ENCODE peak calls at places on chromosomes 16 and 17, in five cellular contexts. One of them, this sample, is unnamed.

GRCh38 chr17:31631759-31632158 is 227.3 kb downstream of the COPRS start:
- DNase-seq in HCT116: no peak
- DNase-seq in A549: no peak
- DNase-seq in gastrocnemius medialis: no peak
- DNase-seq in tibial nerve: no peak
- DNase-seq in this sample: no peak

GRCh38 chr16:88743693-88744519 is 37.6 kb downstream of the CTU2 start:
- DNase-seq in HCT116: peak; percentile 56
- DNase-seq in A549: peak; percentile 83
- DNase-seq in gastrocnemius medialis: peak; percentile 27
- DNase-seq in tibial nerve: peak; percentile 62
- DNase-seq in this sample: peak; percentile 90

GRCh38 chr17:10069301-10069700 is 129.1 kb downstream of the GAS7 start:
- DNase-seq in HCT116: no peak
- DNase-seq in A549: no peak
- DNase-seq in gastrocnemius medialis: no peak
- DNase-seq in tibial nerve: peak; percentile 74
- DNase-seq in this sample: no peak

GRCh38 chr17:5793899-5794298 is 209.6 kb upstream of the NLRP1 start:
- DNase-seq in HCT116: no peak
- DNase-seq in A549: no peak
- DNase-seq in gastrocnemius medialis: no peak
- DNase-seq in tibial nerve: no peak
- DNase-seq in this sample: no peak

GRCh38 chr17:71111945-71112344 is 942.6 kb downstream of the KCNJ2 start:
- DNase-seq in HCT116: no peak
- DNase-seq in A549: no peak
- DNase-seq in gastrocnemius medialis: no peak
- DNase-seq in tibial nerve: no peak
- DNase-seq in this sample: no peak

GRCh38 chr17:27320222-27320560 is 26.3 kb downstream of the WSB1 start:
- DNase-seq in HCT116: no peak
- DNase-seq in A549: no peak
- DNase-seq in gastrocnemius medialis: no peak
- DNase-seq in tibial nerve: no peak
- DNase-seq in this sample: no peak

GRCh38 chr16:69598045-69598444 is 32.3 kb downstream of the NFAT5 start:
- DNase-seq in HCT116: no peak
- DNase-seq in A549: no peak
- DNase-seq in gastrocnemius medialis: no peak
- DNase-seq in tibial nerve: no peak
- DNase-seq in this sample: no peak

GRCh38 chr16:3655791-3656490 is 1.4 kb downstream of the DNASE1 start:
- DNase-seq in HCT116: no peak
- DNase-seq in A549: no peak
- DNase-seq in gastrocnemius medialis: no peak
- DNase-seq in tibial nerve: no peak
- DNase-seq in this sample: no peak

GRCh38 chr17:77882481-77883212 is 75.9 kb upstream of the TNRC6C start:
- DNase-seq in HCT116: no peak
- DNase-seq in A549: no peak
- DNase-seq in gastrocnemius medialis: no peak
- DNase-seq in tibial nerve: no peak
- DNase-seq in this sample: peak; percentile 33

GRCh38 chr17:4678448-4679026 is 25.4 kb downstream of the PELP1 start:
- DNase-seq in HCT116: peak; percentile 61
- DNase-seq in A549: peak; percentile 43
- DNase-seq in gastrocnemius medialis: no peak
- DNase-seq in tibial nerve: no peak
- DNase-seq in this sample: peak; percentile 76

GRCh38 chr16:17412221-17412620 is 58.5 kb downstream of the XYLT1 start:
- DNase-seq in HCT116: no peak
- DNase-seq in A549: no peak
- DNase-seq in gastrocnemius medialis: no peak
- DNase-seq in tibial nerve: no peak
- DNase-seq in this sample: no peak

GRCh38 chr16:9092282-9092962 is 978 bp downstream of the HAPSTR1 start:
- DNase-seq in HCT116: no peak
- DNase-seq in A549: no peak
- DNase-seq in gastrocnemius medialis: no peak
- DNase-seq in tibial nerve: peak; percentile 24
- DNase-seq in this sample: no peak

GRCh38 chr16:67842509-67843342 is 606 bp downstream of the THAP11 start:
- DNase-seq in HCT116: no peak
- DNase-seq in A549: no peak
- DNase-seq in gastrocnemius medialis: peak; percentile 24
- DNase-seq in tibial nerve: no peak
- DNase-seq in this sample: no peak

GRCh38 chr17:40070895-40071719 is 8.3 kb downstream of the THRA start:
- DNase-seq in HCT116: no peak
- DNase-seq in A549: no peak
- DNase-seq in gastrocnemius medialis: peak; percentile 92
- DNase-seq in tibial nerve: peak; percentile 72
- DNase-seq in this sample: no peak

GRCh38 chr16:88504489-88505404 is 51.7 kb downstream of the ZFPM1 start:
- DNase-seq in HCT116: no peak
- DNase-seq in A549: no peak
- DNase-seq in gastrocnemius medialis: no peak
- DNase-seq in tibial nerve: no peak
- DNase-seq in this sample: no peak

GRCh38 chr17:81245024-81245664 is 6.0 kb downstream of the NDUFAF8 start:
- DNase-seq in HCT116: no peak
- DNase-seq in A549: no peak
- DNase-seq in gastrocnemius medialis: no peak
- DNase-seq in tibial nerve: no peak
- DNase-seq in this sample: no peak

GRCh38 chr16:85542548-85542927 is 70.6 kb upstream of the GSE1 start:
- DNase-seq in HCT116: no peak
- DNase-seq in A549: no peak
- DNase-seq in gastrocnemius medialis: no peak
- DNase-seq in tibial nerve: no peak
- DNase-seq in this sample: no peak

GRCh38 chr17:75681289-75681688 is 14.2 kb downstream of the SAP30BP start:
- DNase-seq in HCT116: no peak
- DNase-seq in A549: no peak
- DNase-seq in gastrocnemius medialis: no peak
- DNase-seq in tibial nerve: no peak
- DNase-seq in this sample: no peak

GRCh38 chr17:51355314-51356083 is 95.2 kb downstream of the UTP18 start:
- DNase-seq in HCT116: no peak
- DNase-seq in A549: no peak
- DNase-seq in gastrocnemius medialis: no peak
- DNase-seq in tibial nerve: no peak
- DNase-seq in this sample: no peak

GRCh38 chr17:31550389-31551056 is 159.0 kb downstream of the RAB11FIP4 start:
- DNase-seq in HCT116: no peak
- DNase-seq in A549: no peak
- DNase-seq in gastrocnemius medialis: no peak
- DNase-seq in tibial nerve: no peak
- DNase-seq in this sample: no peak

GRCh38 chr17:80789356-80789902 is 202.2 kb upstream of the CHMP6 start:
- DNase-seq in HCT116: peak; percentile 24
- DNase-seq in A549: peak; percentile 40
- DNase-seq in gastrocnemius medialis: peak; percentile 34
- DNase-seq in tibial nerve: no peak
- DNase-seq in this sample: peak; percentile 71

GRCh38 chr17:17055286-17056166 is 13.3 kb downstream of the MPRIP start:
- DNase-seq in HCT116: no peak
- DNase-seq in A549: no peak
- DNase-seq in gastrocnemius medialis: peak; percentile 64
- DNase-seq in tibial nerve: no peak
- DNase-seq in this sample: no peak

DNA sequence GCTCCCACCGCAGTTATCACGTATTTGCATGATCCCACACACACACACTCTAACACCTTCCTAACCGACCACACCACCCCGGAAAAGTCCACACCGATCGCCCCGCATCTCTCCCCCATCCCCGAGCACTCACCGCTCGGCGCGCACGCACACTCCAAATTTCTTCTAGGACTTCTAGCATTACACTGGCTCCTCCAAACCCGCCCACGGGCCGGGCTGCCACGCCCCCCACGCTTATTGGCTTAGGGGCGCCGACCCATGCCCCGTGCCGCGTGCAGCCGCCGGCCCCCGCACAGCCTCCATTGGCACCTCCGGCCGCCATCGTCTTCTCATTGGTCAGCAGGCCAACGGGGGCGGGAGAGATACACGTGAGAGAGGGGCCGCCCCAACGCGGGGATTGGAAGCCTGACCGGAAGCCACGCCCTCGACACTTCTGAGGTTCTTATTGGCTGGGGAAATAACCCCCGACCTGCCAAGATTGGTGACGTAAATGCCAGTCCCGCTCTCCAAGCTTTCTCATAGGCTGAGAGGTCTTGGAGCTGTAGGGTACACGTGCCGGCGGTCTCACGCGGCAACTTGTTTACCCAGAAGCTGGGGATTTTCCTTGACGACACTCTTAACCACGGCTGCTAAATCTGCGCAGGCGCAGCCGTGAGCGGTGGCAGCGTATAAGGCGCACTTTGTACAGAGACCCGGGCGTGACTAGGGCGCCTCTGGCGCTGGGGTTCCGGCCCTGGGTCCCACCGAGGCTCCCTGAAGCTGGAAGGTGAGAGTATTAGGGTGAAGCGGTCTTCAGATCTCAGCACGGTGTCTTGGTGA is 4.2 kb upstream of the PER1 start:
- DNase-seq in HCT116: peak; percentile 100
- DNase-seq in A549: peak; percentile 100
- DNase-seq in gastrocnemius medialis: peak; percentile 100
- DNase-seq in tibial nerve: peak; percentile 100
- DNase-seq in this sample: peak; percentile 98
- TF ChIP-seq POLR2A in HCT116: peak; percentile 41
- TF ChIP-seq POLR2A in A549: peak; percentile 54
- TF ChIP-seq POLR2A in gastrocnemius medialis: peak; percentile 100
- TF ChIP-seq POLR2A in tibial nerve: peak; percentile 100
- TF ChIP-seq POLR2A in this sample: peak; percentile 41

GRCh38 chr16:30740364-30741251 is 7.6 kb upstream of the PHKG2 start:
- DNase-seq in HCT116: peak; percentile 87
- DNase-seq in A549: peak; percentile 92
- DNase-seq in gastrocnemius medialis: peak; percentile 69
- DNase-seq in tibial nerve: peak; percentile 78
- DNase-seq in this sample: peak; percentile 93
- TF ChIP-seq POLR2A in HCT116: no peak
- TF ChIP-seq POLR2A in A549: no peak
- TF ChIP-seq POLR2A in gastrocnemius medialis: no peak
- TF ChIP-seq POLR2A in tibial nerve: no peak
- TF ChIP-seq POLR2A in this sample: no peak

GRCh38 chr17:57998234-57998746 is 8.8 kb downstream of the SRSF1 start:
- DNase-seq in HCT116: no peak
- DNase-seq in A549: no peak
- DNase-seq in gastrocnemius medialis: no peak
- DNase-seq in tibial nerve: no peak
- DNase-seq in this sample: no peak
- TF ChIP-seq POLR2A in HCT116: no peak
- TF ChIP-seq POLR2A in A549: no peak
- TF ChIP-seq POLR2A in gastrocnemius medialis: no peak
- TF ChIP-seq POLR2A in tibial nerve: no peak
- TF ChIP-seq POLR2A in this sample: no peak

GRCh38 chr17:29176500-29177351 is 3.5 kb downstream of the MYO18A start:
- DNase-seq in HCT116: no peak
- DNase-seq in A549: peak; percentile 70
- DNase-seq in gastrocnemius medialis: peak; percentile 73
- DNase-seq in tibial nerve: no peak
- DNase-seq in this sample: peak; percentile 80
- TF ChIP-seq POLR2A in HCT116: no peak
- TF ChIP-seq POLR2A in A549: peak; percentile 43
- TF ChIP-seq POLR2A in gastrocnemius medialis: peak; percentile 69
- TF ChIP-seq POLR2A in tibial nerve: no peak
- TF ChIP-seq POLR2A in this sample: no peak

DNA sequence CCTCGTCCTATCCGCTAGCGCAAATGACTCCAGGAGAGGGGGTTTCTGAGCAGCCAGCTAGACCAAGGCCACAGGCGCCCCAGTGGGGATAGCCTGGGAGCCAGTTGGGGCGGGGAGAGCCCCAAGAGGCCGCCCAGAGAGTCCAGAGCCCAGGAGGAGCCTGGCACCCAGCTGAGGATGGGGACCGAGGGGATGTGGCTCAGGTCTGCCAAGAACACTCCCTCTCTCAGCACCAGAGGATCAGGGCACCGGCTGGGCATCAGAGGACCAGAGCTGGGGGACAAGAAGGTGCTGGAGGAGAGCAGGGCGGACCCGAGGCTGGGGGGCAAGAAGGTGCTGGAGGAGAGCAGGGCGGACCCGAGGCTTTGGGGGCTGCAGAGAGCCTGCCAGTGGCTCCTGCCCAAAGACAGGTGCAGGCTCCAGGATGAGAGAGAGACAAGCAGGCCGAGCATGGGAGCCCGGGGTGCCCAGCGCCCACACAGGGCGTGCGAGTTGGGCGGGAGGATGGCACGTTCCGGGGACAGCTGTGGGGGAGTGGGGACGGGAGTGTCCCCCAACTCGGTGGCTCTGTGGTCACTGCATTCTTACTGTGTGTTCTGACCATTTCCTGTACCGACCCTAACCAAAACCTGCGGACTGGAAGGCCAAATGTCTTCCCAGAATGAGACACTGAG is 39.4 kb downstream of the TIMM22 start:
- DNase-seq in HCT116: no peak
- DNase-seq in A549: no peak
- DNase-seq in gastrocnemius medialis: no peak
- DNase-seq in tibial nerve: no peak
- DNase-seq in this sample: no peak
- TF ChIP-seq POLR2A in HCT116: no peak
- TF ChIP-seq POLR2A in A549: no peak
- TF ChIP-seq POLR2A in gastrocnemius medialis: no peak
- TF ChIP-seq POLR2A in tibial nerve: no peak
- TF ChIP-seq POLR2A in this sample: no peak

DNA sequence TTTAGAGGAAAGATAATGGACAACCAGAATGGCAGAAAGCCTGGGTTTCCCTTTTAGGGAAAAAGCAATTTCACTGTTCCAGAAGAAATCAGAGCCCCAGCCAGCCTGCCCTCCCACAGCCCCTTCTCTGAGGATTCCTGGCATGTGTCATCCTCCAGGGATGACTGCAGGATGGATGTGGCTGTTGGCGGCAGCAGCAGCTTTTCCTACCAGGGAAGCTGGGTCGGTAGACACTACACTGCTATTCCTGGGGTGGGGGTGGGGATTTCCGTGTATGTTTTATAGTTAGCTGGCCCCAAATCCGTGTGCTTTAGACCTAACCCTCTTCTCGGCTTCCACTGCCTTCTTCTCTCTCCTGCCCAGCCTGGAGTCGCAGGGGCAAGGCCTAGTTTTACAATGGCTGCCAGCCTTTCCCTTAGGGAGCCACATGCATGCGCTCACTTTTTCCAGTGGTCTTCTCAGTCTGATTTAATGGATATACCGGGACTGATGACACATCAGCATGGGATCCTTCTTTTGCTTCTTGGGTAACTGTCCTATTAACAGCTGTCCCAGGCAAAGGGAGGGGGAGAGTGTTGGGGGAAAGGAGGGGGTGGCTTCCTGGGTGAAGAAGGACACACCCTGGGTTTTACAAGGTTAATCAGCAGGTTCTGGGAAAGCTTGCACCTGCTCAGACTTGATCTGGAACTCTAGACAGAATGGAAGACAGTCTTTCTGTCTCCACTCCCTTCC is 2.7 kb upstream of the NFE2L1 start:
- DNase-seq in HCT116: no peak
- DNase-seq in A549: no peak
- DNase-seq in gastrocnemius medialis: peak; percentile 88
- DNase-seq in tibial nerve: no peak
- DNase-seq in this sample: no peak
- TF ChIP-seq POLR2A in HCT116: no peak
- TF ChIP-seq POLR2A in A549: peak; percentile 15
- TF ChIP-seq POLR2A in gastrocnemius medialis: peak; percentile 82
- TF ChIP-seq POLR2A in tibial nerve: no peak
- TF ChIP-seq POLR2A in this sample: no peak